ENCODE peak calls at places on chromosomes 3 and 15, in seven cellular contexts. One of them, this sample, is unnamed.

GRCh38 chr3:143287403-143287802 is 167.8 kb downstream of the CHST2 start:
- DNase-seq in sigmoid colon: no peak
- DNase-seq in thoracic aorta: no peak
- DNase-seq in cardiac fibroblast: no peak
- DNase-seq in AG10803: no peak
- DNase-seq in WERI-Rb-1: no peak
- DNase-seq in choroid plexus epithelial cell: no peak
- DNase-seq in this sample: no peak

GRCh38 chr3:132659370-132660055 is at the start of gene ACAD11:
- DNase-seq in sigmoid colon: peak; percentile 89
- DNase-seq in thoracic aorta: peak; percentile 37
- DNase-seq in cardiac fibroblast: peak; percentile 76
- DNase-seq in AG10803: peak; percentile 66
- DNase-seq in WERI-Rb-1: peak; percentile 72
- DNase-seq in choroid plexus epithelial cell: peak; percentile 73
- DNase-seq in this sample: no peak

GRCh38 chr3:196179380-196180308 is 31.6 kb downstream of the ZDHHC19 start:
- DNase-seq in sigmoid colon: no peak
- DNase-seq in thoracic aorta: no peak
- DNase-seq in cardiac fibroblast: peak; percentile 49
- DNase-seq in AG10803: peak; percentile 49
- DNase-seq in WERI-Rb-1: no peak
- DNase-seq in choroid plexus epithelial cell: peak; percentile 36
- DNase-seq in this sample: no peak

GRCh38 chr3:46609074-46609735 is 3.1 kb upstream of the FAM240A start:
- DNase-seq in sigmoid colon: no peak
- DNase-seq in thoracic aorta: no peak
- DNase-seq in cardiac fibroblast: no peak
- DNase-seq in AG10803: no peak
- DNase-seq in WERI-Rb-1: peak; percentile 21
- DNase-seq in choroid plexus epithelial cell: no peak
- DNase-seq in this sample: no peak

GRCh38 chr3:132522353-132522752 is 74.7 kb upstream of the ACKR4 start:
- DNase-seq in sigmoid colon: no peak
- DNase-seq in thoracic aorta: no peak
- DNase-seq in cardiac fibroblast: no peak
- DNase-seq in AG10803: no peak
- DNase-seq in WERI-Rb-1: no peak
- DNase-seq in choroid plexus epithelial cell: no peak
- DNase-seq in this sample: no peak

GRCh38 chr3:1469248-1469647 is 376.4 kb downstream of the CNTN6 start:
- DNase-seq in sigmoid colon: no peak
- DNase-seq in thoracic aorta: no peak
- DNase-seq in cardiac fibroblast: no peak
- DNase-seq in AG10803: no peak
- DNase-seq in WERI-Rb-1: no peak
- DNase-seq in choroid plexus epithelial cell: no peak
- DNase-seq in this sample: no peak

GRCh38 chr15:42077680-42078079 is 16.7 kb downstream of the PLA2G4D start:
- DNase-seq in sigmoid colon: no peak
- DNase-seq in thoracic aorta: no peak
- DNase-seq in cardiac fibroblast: no peak
- DNase-seq in AG10803: no peak
- DNase-seq in WERI-Rb-1: no peak
- DNase-seq in choroid plexus epithelial cell: no peak
- DNase-seq in this sample: no peak

GRCh38 chr3:36164400-36164799 is 215.9 kb upstream of the STAC start:
- DNase-seq in sigmoid colon: no peak
- DNase-seq in thoracic aorta: no peak
- DNase-seq in cardiac fibroblast: no peak
- DNase-seq in AG10803: no peak
- DNase-seq in WERI-Rb-1: no peak
- DNase-seq in choroid plexus epithelial cell: no peak
- DNase-seq in this sample: no peak

GRCh38 chr15:35061171-35062163 is 23.6 kb downstream of the NANOGP8 start:
- DNase-seq in sigmoid colon: no peak
- DNase-seq in thoracic aorta: no peak
- DNase-seq in cardiac fibroblast: no peak
- DNase-seq in AG10803: peak; percentile 35
- DNase-seq in WERI-Rb-1: no peak
- DNase-seq in choroid plexus epithelial cell: no peak
- DNase-seq in this sample: no peak

GRCh38 chr3:105700575-105700974 is 168.2 kb downstream of the CBLB start:
- DNase-seq in sigmoid colon: no peak
- DNase-seq in thoracic aorta: no peak
- DNase-seq in cardiac fibroblast: no peak
- DNase-seq in AG10803: no peak
- DNase-seq in WERI-Rb-1: no peak
- DNase-seq in choroid plexus epithelial cell: no peak
- DNase-seq in this sample: no peak

GRCh38 chr15:89338036-89338435 is 3.4 kb upstream of the POLG start:
- DNase-seq in sigmoid colon: peak; percentile 30
- DNase-seq in thoracic aorta: no peak
- DNase-seq in cardiac fibroblast: no peak
- DNase-seq in AG10803: no peak
- DNase-seq in WERI-Rb-1: no peak
- DNase-seq in choroid plexus epithelial cell: no peak
- DNase-seq in this sample: no peak

GRCh38 chr15:95326689-95327525 is 1003.6 kb upstream of the NR2F2 start:
- DNase-seq in sigmoid colon: peak; percentile 69
- DNase-seq in thoracic aorta: no peak
- DNase-seq in cardiac fibroblast: no peak
- DNase-seq in AG10803: no peak
- DNase-seq in WERI-Rb-1: peak; percentile 9
- DNase-seq in choroid plexus epithelial cell: peak; percentile 6
- DNase-seq in this sample: no peak

GRCh38 chr3:63975705-63976104 is 47.6 kb downstream of the PSMD6 start:
- DNase-seq in sigmoid colon: peak; percentile 81
- DNase-seq in thoracic aorta: no peak
- DNase-seq in cardiac fibroblast: peak; percentile 68
- DNase-seq in AG10803: peak; percentile 29
- DNase-seq in WERI-Rb-1: no peak
- DNase-seq in choroid plexus epithelial cell: peak; percentile 86
- DNase-seq in this sample: no peak

GRCh38 chr15:77545058-77545457 is 87.7 kb downstream of the LINGO1 start:
- DNase-seq in sigmoid colon: no peak
- DNase-seq in thoracic aorta: no peak
- DNase-seq in cardiac fibroblast: no peak
- DNase-seq in AG10803: no peak
- DNase-seq in WERI-Rb-1: no peak
- DNase-seq in choroid plexus epithelial cell: no peak
- DNase-seq in this sample: no peak

GRCh38 chr15:77542491-77543001 is 90.2 kb downstream of the LINGO1 start:
- DNase-seq in sigmoid colon: peak; percentile 62
- DNase-seq in thoracic aorta: no peak
- DNase-seq in cardiac fibroblast: no peak
- DNase-seq in AG10803: peak; percentile 33
- DNase-seq in WERI-Rb-1: no peak
- DNase-seq in choroid plexus epithelial cell: no peak
- DNase-seq in this sample: no peak

GRCh38 chr15:77544162-77544561 is 88.5 kb downstream of the LINGO1 start:
- DNase-seq in sigmoid colon: peak; percentile 52
- DNase-seq in thoracic aorta: no peak
- DNase-seq in cardiac fibroblast: no peak
- DNase-seq in AG10803: no peak
- DNase-seq in WERI-Rb-1: no peak
- DNase-seq in choroid plexus epithelial cell: no peak
- DNase-seq in this sample: no peak

GRCh38 chr15:77541421-77542181 is 91.1 kb downstream of the LINGO1 start:
- DNase-seq in sigmoid colon: peak; percentile 61
- DNase-seq in thoracic aorta: no peak
- DNase-seq in cardiac fibroblast: peak; percentile 39
- DNase-seq in AG10803: peak; percentile 76
- DNase-seq in WERI-Rb-1: no peak
- DNase-seq in choroid plexus epithelial cell: peak; percentile 31
- DNase-seq in this sample: no peak

DNA sequence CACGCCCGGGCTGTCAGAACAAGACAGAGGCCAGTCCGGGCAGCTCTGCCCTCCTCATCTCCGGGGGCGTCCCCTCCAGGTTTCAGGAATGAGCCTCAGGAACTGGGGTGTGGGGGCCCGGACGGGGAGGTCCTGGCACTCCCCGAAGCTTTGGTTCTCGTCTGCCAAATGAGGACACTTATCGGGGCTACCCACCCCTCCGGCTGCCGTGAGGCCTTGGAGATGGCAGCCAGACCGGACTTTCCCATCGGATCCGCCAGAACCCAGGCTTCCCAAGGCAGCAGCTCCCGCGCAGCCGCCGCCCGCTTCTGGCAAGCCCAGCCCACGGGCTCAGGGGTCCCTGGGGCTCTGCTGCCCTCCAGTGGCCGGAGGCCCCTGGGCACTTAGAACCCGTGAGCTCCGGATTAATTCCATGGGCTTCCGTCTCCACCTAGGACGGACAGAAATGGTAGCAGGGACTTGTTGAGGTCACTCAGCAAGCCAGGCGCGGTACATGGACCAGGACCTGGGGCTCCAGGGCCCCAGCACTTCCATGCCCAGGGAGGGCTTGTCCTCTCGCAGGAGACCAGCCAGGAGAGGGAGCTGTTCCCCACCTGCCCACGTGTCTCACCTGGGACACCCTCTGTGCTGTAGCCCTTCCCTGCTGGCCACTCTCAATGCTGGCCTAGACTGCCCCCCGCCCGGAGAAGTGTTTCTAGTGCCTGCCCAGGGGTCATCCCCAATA is 89.4 kb downstream of the LINGO1 start:
- DNase-seq in sigmoid colon: peak; percentile 93
- DNase-seq in thoracic aorta: peak; percentile 20
- DNase-seq in cardiac fibroblast: peak; percentile 91
- DNase-seq in AG10803: peak; percentile 84
- DNase-seq in WERI-Rb-1: peak; percentile 87
- DNase-seq in choroid plexus epithelial cell: peak; percentile 89
- DNase-seq in this sample: no peak
- H3K4me3 ChIP-seq in sigmoid colon: peak overlapping the region; percentile 18
- H3K4me3 ChIP-seq in thoracic aorta: peak overlapping the region; percentile 67
- H3K4me3 ChIP-seq in cardiac fibroblast: peak overlapping the region; percentile 27
- H3K4me3 ChIP-seq in AG10803: peak overlapping the region; percentile 57
- H3K4me3 ChIP-seq in WERI-Rb-1: peak overlapping the region; percentile 41
- H3K4me3 ChIP-seq in choroid plexus epithelial cell: peak overlapping the region; percentile 56
- H3K4me3 ChIP-seq in this sample: peak overlapping the region; percentile 27

GRCh38 chr3:100992086-100993033 is 861 bp downstream of the ABI3BP start:
- DNase-seq in sigmoid colon: no peak
- DNase-seq in thoracic aorta: no peak
- DNase-seq in cardiac fibroblast: peak; percentile 69
- DNase-seq in AG10803: peak; percentile 62
- DNase-seq in WERI-Rb-1: no peak
- DNase-seq in choroid plexus epithelial cell: peak; percentile 81
- DNase-seq in this sample: no peak
- H3K4me3 ChIP-seq in sigmoid colon: peak overlapping the region; percentile 38
- H3K4me3 ChIP-seq in thoracic aorta: peak overlapping the region; percentile 78
- H3K4me3 ChIP-seq in cardiac fibroblast: peak overlapping the region; percentile 35
- H3K4me3 ChIP-seq in AG10803: peak overlapping the region; percentile 56
- H3K4me3 ChIP-seq in WERI-Rb-1: no peak overlapping the region
- H3K4me3 ChIP-seq in choroid plexus epithelial cell: peak overlapping the region; percentile 55
- H3K4me3 ChIP-seq in this sample: peak overlapping the region; percentile 44

GRCh38 chr3:29772436-29772835 is 491.6 kb downstream of the RBMS3 start:
- DNase-seq in sigmoid colon: no peak
- DNase-seq in thoracic aorta: no peak
- DNase-seq in cardiac fibroblast: no peak
- DNase-seq in AG10803: no peak
- DNase-seq in WERI-Rb-1: no peak
- DNase-seq in choroid plexus epithelial cell: no peak
- DNase-seq in this sample: no peak

GRCh38 chr3:29775352-29775751 is 494.5 kb downstream of the RBMS3 start:
- DNase-seq in sigmoid colon: no peak
- DNase-seq in thoracic aorta: no peak
- DNase-seq in cardiac fibroblast: peak; percentile 72
- DNase-seq in AG10803: peak; percentile 69
- DNase-seq in WERI-Rb-1: no peak
- DNase-seq in choroid plexus epithelial cell: no peak
- DNase-seq in this sample: no peak

GRCh38 chr3:29773481-29773880 is 492.6 kb downstream of the RBMS3 start:
- DNase-seq in sigmoid colon: no peak
- DNase-seq in thoracic aorta: no peak
- DNase-seq in cardiac fibroblast: no peak
- DNase-seq in AG10803: no peak
- DNase-seq in WERI-Rb-1: no peak
- DNase-seq in choroid plexus epithelial cell: no peak
- DNase-seq in this sample: no peak

DNA sequence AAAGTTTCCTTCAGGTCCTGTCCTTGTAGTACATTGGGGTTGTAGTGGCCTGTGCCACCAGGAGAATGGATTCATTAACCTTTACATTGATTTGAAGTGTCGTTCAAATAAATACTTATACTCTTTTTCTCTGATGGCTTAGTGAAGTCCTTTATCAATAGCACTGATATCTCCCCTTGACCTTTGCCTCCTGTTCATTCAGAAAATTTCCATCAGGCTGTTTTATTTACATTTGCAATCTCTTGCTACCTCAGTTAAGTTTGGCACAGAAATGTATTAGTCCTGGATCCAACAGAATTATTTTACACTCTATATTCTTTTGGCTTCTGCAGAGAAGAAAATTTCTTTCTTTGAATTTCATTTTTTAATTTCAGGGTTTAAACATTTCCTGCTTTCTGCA is 497.0 kb downstream of the RBMS3 start:
- DNase-seq in sigmoid colon: no peak
- DNase-seq in thoracic aorta: no peak
- DNase-seq in cardiac fibroblast: no peak
- DNase-seq in AG10803: no peak
- DNase-seq in WERI-Rb-1: no peak
- DNase-seq in choroid plexus epithelial cell: no peak
- DNase-seq in this sample: no peak
- H3K4me3 ChIP-seq in sigmoid colon: no peak overlapping the region
- H3K4me3 ChIP-seq in thoracic aorta: no peak overlapping the region
- H3K4me3 ChIP-seq in cardiac fibroblast: no peak overlapping the region
- H3K4me3 ChIP-seq in AG10803: no peak overlapping the region
- H3K4me3 ChIP-seq in WERI-Rb-1: no peak overlapping the region
- H3K4me3 ChIP-seq in choroid plexus epithelial cell: no peak overlapping the region
- H3K4me3 ChIP-seq in this sample: no peak overlapping the region

GRCh38 chr15:38463893-38464292 is 10.0 kb downstream of the FAM98B start:
- DNase-seq in sigmoid colon: no peak
- DNase-seq in thoracic aorta: no peak
- DNase-seq in cardiac fibroblast: no peak
- DNase-seq in AG10803: no peak
- DNase-seq in WERI-Rb-1: no peak
- DNase-seq in choroid plexus epithelial cell: no peak
- DNase-seq in this sample: no peak

GRCh38 chr15:38458646-38459045 is 4.7 kb downstream of the FAM98B start:
- DNase-seq in sigmoid colon: no peak
- DNase-seq in thoracic aorta: no peak
- DNase-seq in cardiac fibroblast: no peak
- DNase-seq in AG10803: no peak
- DNase-seq in WERI-Rb-1: no peak
- DNase-seq in choroid plexus epithelial cell: no peak
- DNase-seq in this sample: no peak

GRCh38 chr15:38459480-38459879 is 5.6 kb downstream of the FAM98B start:
- DNase-seq in sigmoid colon: no peak
- DNase-seq in thoracic aorta: no peak
- DNase-seq in cardiac fibroblast: no peak
- DNase-seq in AG10803: no peak
- DNase-seq in WERI-Rb-1: no peak
- DNase-seq in choroid plexus epithelial cell: no peak
- DNase-seq in this sample: no peak

GRCh38 chr15:38460543-38460942 is 6.6 kb downstream of the FAM98B start:
- DNase-seq in sigmoid colon: no peak
- DNase-seq in thoracic aorta: no peak
- DNase-seq in cardiac fibroblast: no peak
- DNase-seq in AG10803: no peak
- DNase-seq in WERI-Rb-1: no peak
- DNase-seq in choroid plexus epithelial cell: no peak
- DNase-seq in this sample: no peak

GRCh38 chr15:38461089-38461833 is 7.3 kb downstream of the FAM98B start:
- DNase-seq in sigmoid colon: no peak
- DNase-seq in thoracic aorta: no peak
- DNase-seq in cardiac fibroblast: peak; percentile 22
- DNase-seq in AG10803: no peak
- DNase-seq in WERI-Rb-1: no peak
- DNase-seq in choroid plexus epithelial cell: peak; percentile 60
- DNase-seq in this sample: no peak
- H3K4me3 ChIP-seq in sigmoid colon: no peak overlapping the region
- H3K4me3 ChIP-seq in thoracic aorta: no peak overlapping the region
- H3K4me3 ChIP-seq in cardiac fibroblast: no peak overlapping the region
- H3K4me3 ChIP-seq in AG10803: no peak overlapping the region
- H3K4me3 ChIP-seq in WERI-Rb-1: no peak overlapping the region
- H3K4me3 ChIP-seq in choroid plexus epithelial cell: no peak overlapping the region
- H3K4me3 ChIP-seq in this sample: no peak overlapping the region